ENCODE peak calls at places on chromosomes 4 and X, in four cellular contexts. E, P, K and J are unnamed samples.

GRCh38 chrX:72470111-72470510 is 102.5 kb downstream of the HDAC8 start:
- DNase-seq in E (no peak), P (no peak), K (no peak), J (no peak)

GRCh38 chr4:143254479-143255216 is 69.9 kb downstream of the USP38 start:
- DNase-seq in E (no peak), P (no peak), K (peak; percentile 19), J (no peak)

GRCh38 chr4:1516881-1517480 is 110.7 kb upstream of the NKX1-1 start:
- DNase-seq in E (no peak), P (no peak), K (no peak), J (no peak)

GRCh38 chr4:3613980-3614730 is 81.9 kb upstream of the LRPAP1 start:
- DNase-seq in E (no peak), P (no peak), K (no peak), J (no peak)

GRCh38 chrX:39202641-39203040 is 401.4 kb downstream of the MID1IP1 start:
- DNase-seq in E (no peak), P (no peak), K (no peak), J (no peak)

GRCh38 chr4:16001484-16001858 is 38.5 kb upstream of the FGFBP2 start:
- DNase-seq in E (peak; percentile 72), P (peak; percentile 73), K (peak; percentile 68), J (peak; percentile 15)

GRCh38 chrX:73850124-73851013 is 287.4 kb downstream of the CHIC1 start:
- DNase-seq in E (peak; percentile 38), P (peak; percentile 11), K (peak; percentile 13), J (no peak)

GRCh38 chrX:124274438-124275166 is 57.9 kb upstream of the TEX13D start:
- DNase-seq in E (no peak), P (no peak), K (no peak), J (no peak)

GRCh38 chr4:115418997-115419396 is 305.6 kb upstream of the NDST4 start:
- DNase-seq in E (no peak), P (no peak), K (no peak), J (no peak)

GRCh38 chr4:117137143-117137542 is 51.8 kb upstream of the TRAM1L1 start:
- DNase-seq in E (peak; percentile 97), P (peak; percentile 15), K (no peak), J (peak; percentile 23)

GRCh38 chr4:30912098-30912719 is 192.0 kb downstream of the PCDH7 start:
- DNase-seq in E (peak; percentile 46), P (no peak), K (no peak), J (no peak)

GRCh38 chr4:17814140-17814539 is 3.4 kb downstream of the NCAPG start:
- DNase-seq in E (peak; percentile 59), P (peak; percentile 75), K (no peak), J (no peak)

GRCh38 chr4:121192500-121192899 is 28.4 kb upstream of the TNIP3 start:
- DNase-seq in E (peak; percentile 48), P (peak; percentile 31), K (no peak), J (no peak)

GRCh38 chr4:27594917-27595316 is 734.3 kb downstream of the STIM2 start:
- DNase-seq in E (no peak), P (no peak), K (no peak), J (no peak)

GRCh38 chr4:140607852-140608251 is 39.1 kb upstream of the UCP1 start:
- DNase-seq in E (no peak), P (no peak), K (no peak), J (no peak)
- H3K9me1 ChIP-seq in E (no peaks in the 10 kb centered on the region), P (no peaks in the 10 kb centered on the region), K (no peaks in the 10 kb centered on the region), J (no peaks in the 10 kb centered on the region)

GRCh38 chr4:54658321-54659093 is 750 bp downstream of the KIT start:
- DNase-seq in E (peak; percentile 36), P (peak; percentile 62), K (peak; percentile 55), J (no peak)

GRCh38 chr4:54660145-54660535 is 2.4 kb downstream of the KIT start:
- DNase-seq in E (no peak), P (no peak), K (no peak), J (no peak)

GRCh38 chr4:54657194-54657555 is 582 bp upstream of the KIT start:
- DNase-seq in E (no peak), P (no peak), K (no peak), J (no peak)

GRCh38 chr4:54659213-54660144 is 1.7 kb downstream of the KIT start:
- DNase-seq in E (peak; percentile 30), P (peak; percentile 36), K (no peak), J (no peak)

GRCh38 chr4:54657556-54658313 is at the start of gene KIT:
- DNase-seq in E (peak; percentile 32), P (peak; percentile 56), K (peak; percentile 80), J (no peak)
- H3K9me1 ChIP-seq in E (peaks cover 7% of the 10 kb centered on the region), P (no peaks in the 10 kb centered on the region), K (no peaks in the 10 kb centered on the region), J (no peaks in the 10 kb centered on the region)

GRCh38 chr4:83180469-83180968 is 66.0 kb upstream of the PLAC8 start:
- DNase-seq in E (no peak), P (no peak), K (no peak), J (no peak)
- H3K9me1 ChIP-seq in E (no peaks in the 10 kb centered on the region), P (no peaks in the 10 kb centered on the region), K (no peaks in the 10 kb centered on the region), J (no peaks in the 10 kb centered on the region)

GRCh38 chr4:10958226-10958856 is 273.8 kb upstream of the CLNK start:
- DNase-seq in E (no peak), P (no peak), K (no peak), J (no peak)
- H3K9me1 ChIP-seq in E (no peaks in the 10 kb centered on the region), P (no peaks in the 10 kb centered on the region), K (no peaks in the 10 kb centered on the region), J (no peaks in the 10 kb centered on the region)

GRCh38 chrX:109995155-109995554 is 7.8 kb upstream of the TMEM164 start:
- DNase-seq in E (no peak), P (no peak), K (no peak), J (no peak)
- H3K9me1 ChIP-seq in E (no peaks in the 10 kb centered on the region), P (no peaks in the 10 kb centered on the region), K (no peaks in the 10 kb centered on the region), J (no peaks in the 10 kb centered on the region)

DNA sequence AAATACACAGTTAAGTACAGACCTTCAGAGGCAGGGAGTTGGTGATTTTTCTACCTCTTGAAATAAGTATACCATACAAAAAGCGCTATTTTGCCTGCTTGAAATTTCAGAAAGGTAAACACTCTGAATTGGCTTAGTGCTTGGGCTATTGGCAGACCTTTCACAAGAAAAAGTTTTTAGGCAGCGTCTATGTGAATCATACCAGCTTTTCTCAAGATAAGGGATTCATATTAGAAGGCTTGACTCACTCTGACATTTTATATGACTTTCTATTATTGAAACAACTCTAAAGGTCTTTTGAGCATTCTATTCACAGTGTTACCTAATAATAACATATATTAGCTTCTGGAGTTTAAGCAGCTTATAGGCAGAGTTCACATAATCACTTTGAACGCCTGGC is 286.4 kb upstream of the FAT1 start:
- DNase-seq in E (peak; percentile 47), P (no peak), K (no peak), J (no peak)
- H3K9me1 ChIP-seq in E (no peaks in the 10 kb centered on the region), P (no peaks in the 10 kb centered on the region), K (no peaks in the 10 kb centered on the region), J (no peaks in the 10 kb centered on the region)